ENCODE peak calls at places on chromosomes 3 and 15, in seven cellular contexts. B is cardiac fibroblast; W is activated naive CD4-positive, alpha-beta T cell; X is HFFc6; Q is stimulated activated naive CD8-positive, alpha-beta T cell treated with anti-CD3 and anti-CD28 coated beads, Interleukin-15, Interleukin-2, amounts not matched to agents 100 U/mL and 50 U/mL, for 24 hours; H is HL-60; R is heart left ventricle. G is an unnamed sample.

GRCh38 chr15:98805434-98806274 is 157.3 kb downstream of the IGF1R start:
- DNase-seq in W (no peak), H (no peak), X (no peak), Q (no peak), B (no peak), R (no peak), G (no peak)

GRCh38 chr15:77630956-77631789 is 1.5 kb downstream of the LINGO1 start:
- DNase-seq in W (no peak), X (no peak), R (no peak), Q (no peak), H (no peak), B (no peak), G (peak)

GRCh38 chr3:102483556-102483955 is 48.7 kb downstream of the ZPLD1 start:
- DNase-seq in X (no peak), B (no peak), H (no peak), R (no peak), Q (no peak), W (no peak), G (no peak)

GRCh38 chr3:62587169-62587568 is 213.8 kb upstream of the FEZF2 start:
- DNase-seq in X (no peak), H (no peak), W (no peak), Q (no peak), R (no peak), B (peak), G (no peak)

GRCh38 chr15:41975679-41976078 is 3.3 kb upstream of the EHD4 start:
- DNase-seq in W (no peak), X (no peak), R (no peak), B (no peak), H (peak), Q (no peak), G (no peak)

GRCh38 chr15:32641517-32642059 is at the start of gene SCG5:
- DNase-seq in W (no peak), Q (peak), R (no peak), X (no peak), B (peak), H (no peak), G (peak)

GRCh38 chr3:27219127-27219860 is 149.9 kb downstream of the NEK10 start:
- DNase-seq in R (no peak), X (peak), W (no peak), H (no peak), Q (no peak), B (no peak), G (no peak)

GRCh38 chr3:56919137-56919796 is 117.5 kb upstream of the ARHGEF3 start:
- DNase-seq in W (no peak), X (no peak), R (no peak), B (no peak), H (no peak), Q (no peak), G (no peak)

GRCh38 chr3:17557749-17558463 is 184.5 kb downstream of the TBC1D5 start:
- DNase-seq in R (no peak), Q (no peak), B (no peak), W (no peak), H (no peak), X (no peak), G (no peak)

GRCh38 chr15:50774450-50774849 is 8.9 kb upstream of the SPPL2A start:
- DNase-seq in Q (no peak), X (no peak), B (no peak), W (no peak), H (peak), R (no peak), G (no peak)

GRCh38 chr3:141797167-141797773 is 34.1 kb downstream of the GRK7 start:
- DNase-seq in W (peak), R (peak), H (peak), Q (peak), B (peak), X (no peak), G (peak)

GRCh38 chr3:72042397-72043211 is 257.7 kb upstream of the PROK2 start:
- DNase-seq in R (no peak), H (peak), B (peak), Q (no peak), W (no peak), X (peak), G (no peak)

GRCh38 chr3:8660781-8661180 is 16.2 kb upstream of the SSUH2 start:
- DNase-seq in W (no peak), B (peak), H (no peak), Q (no peak), R (no peak), X (no peak), G (no peak)

GRCh38 chr3:12345141-12345561 is 56.3 kb downstream of the PPARG start:
- DNase-seq in H (no peak), X (peak), R (no peak), Q (no peak), B (peak), W (no peak), G (no peak)

GRCh38 chr15:23482228-23482627 is 35.2 kb upstream of the GOLGA6L2 start:
- DNase-seq in Q (no peak), X (no peak), H (no peak), R (no peak), W (no peak), B (no peak), G (no peak)

GRCh38 chr3:124557433-124558232 is 172.6 kb upstream of the UMPS start:
- DNase-seq in X (peak), W (no peak), Q (no peak), H (no peak), R (no peak), B (peak), G (peak)

GRCh38 chr3:130442284-130442683 is 74.7 kb upstream of the COL6A6 start:
- DNase-seq in X (no peak), B (no peak), H (no peak), Q (no peak), R (no peak), W (no peak), G (no peak)

GRCh38 chr15:95169701-95170459 is 938.5 kb downstream of the MCTP2 start:
- DNase-seq in R (no peak), B (peak), W (no peak), H (no peak), X (peak), Q (no peak), G (peak)

GRCh38 chr3:190183121-190183520 is 62.4 kb upstream of the P3H2 start:
- DNase-seq in X (peak), H (no peak), R (no peak), Q (no peak), W (no peak), B (peak), G (no peak)

GRCh38 chr3:132311860-132312259 is 5.3 kb upstream of the ACP3 start:
- DNase-seq in X (no peak), Q (no peak), R (no peak), B (peak), W (no peak), H (no peak), G (no peak)

GRCh38 chr3:175287361-175287963 is 428.3 kb downstream of the NAALADL2 start:
- DNase-seq in Q (no peak), R (no peak), B (no peak), W (no peak), H (no peak), X (no peak), G (no peak)

GRCh38 chr3:102036015-102036414 is 186.7 kb downstream of the NFKBIZ start:
- DNase-seq in X (no peak), B (no peak), W (no peak), R (no peak), Q (no peak), H (no peak), G (no peak)

GRCh38 chr3:14803101-14803980 is 15.4 kb upstream of the FGD5 start:
- DNase-seq in W (no peak), B (peak), Q (peak), H (no peak), X (no peak), R (no peak), G (no peak)

GRCh38 chr3:81268526-81268925 is 492.9 kb downstream of the GBE1 start:
- DNase-seq in B (no peak), Q (no peak), R (no peak), H (no peak), X (no peak), W (no peak), G (no peak)

GRCh38 chr3:150743508-150743907 is 19.5 kb downstream of the SIAH2 start:
- DNase-seq in R (no peak), H (no peak), B (no peak), Q (no peak), X (peak), W (no peak), G (no peak)

GRCh38 chr15:75233504-75234190 is 24.5 kb upstream of the GOLGA6C start:
- DNase-seq in H (no peak), B (no peak), R (no peak), Q (no peak), X (no peak), W (no peak), G (no peak)

GRCh38 chr3:150391200-150391599 is 16.9 kb upstream of the TSC22D2 start:
- DNase-seq in W (no peak), Q (no peak), R (no peak), H (no peak), B (peak), X (peak), G (no peak)

GRCh38 chr3:89699771-89700170 is 592.4 kb downstream of the EPHA3 start:
- DNase-seq in W (no peak), X (no peak), H (no peak), R (no peak), Q (no peak), B (no peak), G (peak)

GRCh38 chr3:156106721-156107373 is 13.5 kb upstream of the KCNAB1 start:
- DNase-seq in Q (no peak), H (no peak), R (no peak), X (no peak), B (no peak), W (no peak), G (no peak)

GRCh38 chr3:30659270-30660127 is 53.1 kb downstream of the TGFBR2 start:
- DNase-seq in H (no peak), B (peak), W (no peak), Q (no peak), R (no peak), X (peak), G (no peak)

GRCh38 chr15:62150445-62150844 is 14.6 kb downstream of the C2CD4B start:
- DNase-seq in Q (no peak), R (no peak), X (no peak), W (no peak), H (no peak), B (peak), G (no peak)

GRCh38 chr3:129422897-129423296 is 5.5 kb downstream of the EFCAB12 start:
- DNase-seq in X (no peak), H (no peak), R (no peak), Q (no peak), W (no peak), B (no peak), G (no peak)

GRCh38 chr3:194447161-194447560 is 39.6 kb downstream of the ATP13A3 start:
- DNase-seq in B (no peak), X (no peak), R (no peak), W (no peak), H (no peak), Q (no peak), G (peak)

GRCh38 chr3:10286596-10287295 is 6.0 kb downstream of the GHRL start:
- DNase-seq in X (peak), H (no peak), W (no peak), Q (no peak), B (peak), R (no peak), G (peak)

GRCh38 chr3:141955163-141955562 is 78.7 kb downstream of the ATP1B3 start:
- DNase-seq in B (no peak), X (no peak), H (no peak), W (no peak), Q (no peak), R (no peak), G (no peak)